ENCODE peak calls at places on chromosomes 5 and 9, in four cellular contexts. Z is H9; S is activated T-cell treated with anti-CD3 and anti-CD28 coated beads, Interleukin-2, amount 50 U/mL, for 24 hours; T is aorta. L is an unnamed sample.

GRCh38 chr5:155290937-155291336 is 277.4 kb downstream of the KIF4B start:
- DNase-seq in Z (no peak), S (no peak), T (no peak), L (no peak)

GRCh38 chr9:137366891-137367381 is 56.0 kb downstream of the EXD3 start:
- DNase-seq in Z (peak; percentile 26), S (no peak), T (peak; percentile 73), L (no peak)

GRCh38 chr9:105341784-105342183 is 97.3 kb downstream of the SLC44A1 start:
- DNase-seq in Z (no peak), S (no peak), T (no peak), L (peak; percentile 21)

GRCh38 chr5:143216211-143216610 is 187.3 kb downstream of the NR3C1 start:
- DNase-seq in Z (no peak), S (no peak), T (no peak), L (no peak)

GRCh38 chr9:6383551-6384225 is 29.3 kb upstream of the UHRF2 start:
- DNase-seq in Z (no peak), S (no peak), T (no peak), L (peak; percentile 23)

GRCh38 chr9:93205045-93205768 is 21.3 kb downstream of the WNK2 start:
- DNase-seq in Z (no peak), S (no peak), T (peak; percentile 90), L (no peak)

GRCh38 chr9:112586600-112587155 is 100.1 kb downstream of the KIAA1958 start:
- DNase-seq in Z (no peak), S (no peak), T (no peak), L (no peak)

GRCh38 chr9:95508968-95509850 is 7.6 kb downstream of the PTCH1 start:
- DNase-seq in Z (peak; percentile 96), S (peak; percentile 73), T (peak; percentile 94), L (peak; percentile 86)

GRCh38 chr9:112555091-112555643 is 68.5 kb downstream of the KIAA1958 start:
- DNase-seq in Z (no peak), S (no peak), T (no peak), L (no peak)

GRCh38 chr9:113989781-113990569 is 88.1 kb downstream of the AMBP start:
- DNase-seq in Z (no peak), S (no peak), T (no peak), L (no peak)

GRCh38 chr5:69414885-69415583 is at the start of gene MARVELD2:
- DNase-seq in Z (peak; percentile 94), S (peak; percentile 49), T (peak; percentile 84), L (no peak)

GRCh38 chr9:128587453-128587852 is 35.1 kb downstream of the SPTAN1 start:
- DNase-seq in Z (no peak), S (peak; percentile 61), T (no peak), L (no peak)

GRCh38 chr5:95385334-95385733 is 5.8 kb upstream of the FAM81B start:
- DNase-seq in Z (no peak), S (no peak), T (no peak), L (no peak)

GRCh38 chr9:86749530-86750275 is 197.6 kb downstream of the GAS1 start:
- DNase-seq in Z (no peak), S (no peak), T (no peak), L (peak; percentile 80)

GRCh38 chr9:107816187-107817021 is 326.8 kb upstream of the KLF4 start:
- DNase-seq in Z (no peak), S (no peak), T (no peak), L (no peak)

GRCh38 chr9:113868501-113868900 is 7.6 kb upstream of the ZNF618 start:
- DNase-seq in Z (no peak), S (no peak), T (no peak), L (no peak)

GRCh38 chr9:19161257-19162025 is 34.1 kb upstream of the PLIN2 start:
- DNase-seq in Z (no peak), S (no peak), T (no peak), L (peak; percentile 96)

GRCh38 chr5:14445581-14446290 is 135.9 kb upstream of the OTULINL start:
- DNase-seq in Z (peak; percentile 86), S (no peak), T (no peak), L (no peak)

GRCh38 chr5:6485441-6485840 is 36.8 kb downstream of the UBE2QL1 start:
- DNase-seq in Z (no peak), S (no peak), T (no peak), L (no peak)

GRCh38 chr5:127938746-127939145 is 144.8 kb upstream of the SLC12A2 start:
- DNase-seq in Z (no peak), S (no peak), T (no peak), L (no peak)

GRCh38 chr9:78369644-78370219 is 72.8 kb downstream of the PSAT1 start:
- DNase-seq in Z (peak; percentile 86), S (peak; percentile 61), T (peak; percentile 84), L (peak; percentile 32)

GRCh38 chr5:34005211-34005610 is 2.6 kb downstream of the AMACR start:
- DNase-seq in Z (no peak), S (no peak), T (no peak), L (no peak)

GRCh38 chr5:113218906-113219517 is 215.8 kb downstream of the TSSK1B start:
- DNase-seq in Z (no peak), S (no peak), T (no peak), L (no peak)

GRCh38 chr9:89786650-89787049 is 181.8 kb downstream of the GADD45G start:
- DNase-seq in Z (no peak), S (no peak), T (no peak), L (no peak)

GRCh38 chr5:89128930-89129625 is 246.1 kb upstream of the MEF2C start:
- DNase-seq in Z (no peak), S (no peak), T (no peak), L (no peak)

GRCh38 chr9:88531920-88532319 is 3.1 kb upstream of the NXNL2 start:
- DNase-seq in Z (peak; percentile 51), S (no peak), T (no peak), L (no peak)

GRCh38 chr9:123453058-123453667 is 97.2 kb downstream of the CRB2 start:
- DNase-seq in Z (no peak), S (no peak), T (no peak), L (no peak)

GRCh38 chr5:80569086-80569960 is 757 bp downstream of the ANKRD34B start:
- DNase-seq in Z (peak; percentile 53), S (peak; percentile 36), T (peak; percentile 74), L (no peak)

GRCh38 chr5:143931389-143931984 is 119.5 kb downstream of the HMHB1 start:
- DNase-seq in Z (no peak), S (no peak), T (no peak), L (no peak)

GRCh38 chr9:120668399-120668798 is 45.9 kb downstream of the MEGF9 start:
- DNase-seq in Z (no peak), S (no peak), T (no peak), L (no peak)

L was measured in skeletal muscle cell.